ENCODE peak calls at places on chromosomes 2 and 18, in seven cellular contexts. G is GM23338, O is HCT116, J is GM23248, S is fibroblast of lung, I is Karpas-422, Q is neural progenitor cell. K is an unnamed sample. For H4K20me1, the result is how much of the 10 kb centered on the place peaks cover.

GRCh38 chr2:30074023-30074422 is 72.8 kb upstream of the YPEL5 start:
- DNase-seq in G (no peak), I (no peak), O (no peak), Q (no peak), J (peak), S (no peak), K (no peak)

GRCh38 chr2:240247868-240248820 is 107.7 kb upstream of the OTOS start:
- DNase-seq in J (no peak), I (no peak), Q (no peak), S (no peak), O (no peak), G (no peak), K (no peak)

GRCh38 chr18:3873698-3874495 is 423.9 kb downstream of the TGIF1 start:
- DNase-seq in J (peak), O (no peak), S (no peak), Q (peak), I (no peak), G (peak), K (no peak)

GRCh38 chr2:80437959-80438358 is 133.4 kb upstream of the LRRTM1 start:
- DNase-seq in I (no peak), S (no peak), O (no peak), G (peak), J (no peak), Q (no peak), K (no peak)

GRCh38 chr2:211611061-211611518 is 927.5 kb downstream of the ERBB4 start:
- DNase-seq in O (no peak), I (no peak), G (peak), S (no peak), J (peak), Q (no peak), K (no peak)

GRCh38 chr2:47087051-47087450 is 68.1 kb downstream of the STPG4 start:
- DNase-seq in I (no peak), Q (no peak), G (no peak), O (no peak), J (no peak), S (no peak), K (peak)

GRCh38 chr2:64820901-64821300 is 167.2 kb upstream of the SERTAD2 start:
- DNase-seq in S (no peak), G (no peak), J (no peak), I (no peak), O (no peak), Q (no peak), K (no peak)

GRCh38 chr2:241798081-241798630 is 10.8 kb upstream of the NEU4 start:
- DNase-seq in Q (no peak), S (no peak), I (no peak), O (no peak), J (no peak), G (no peak), K (peak)

GRCh38 chr2:1538663-1539062 is 125.4 kb downstream of the TPO start:
- DNase-seq in Q (peak), S (peak), I (peak), O (peak), G (peak), J (peak), K (peak)

GRCh38 chr2:217142649-217143266 is 282.9 kb upstream of the TNP1 start:
- DNase-seq in Q (peak), J (peak), G (peak), S (no peak), I (peak), O (peak), K (no peak)

DNA sequence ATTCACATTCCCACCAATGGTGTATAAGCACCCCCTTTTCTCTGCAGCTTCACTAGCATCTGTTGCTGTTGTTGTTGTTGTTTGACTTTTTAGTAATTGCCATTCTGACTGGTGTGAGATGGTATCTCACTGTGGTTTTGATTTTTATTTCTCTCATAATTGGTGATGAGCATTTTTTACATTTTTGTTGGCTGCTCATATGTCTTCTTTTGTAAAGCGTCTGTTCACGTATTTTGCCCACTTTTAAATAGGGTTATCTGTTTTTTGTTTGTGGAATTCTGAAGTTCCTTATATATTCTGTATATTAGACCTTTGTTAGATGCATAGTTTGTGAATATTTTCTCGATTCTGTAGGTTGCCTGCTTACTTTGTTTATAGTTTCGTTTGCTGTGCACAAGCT is 278.4 kb upstream of the TNP1 start:
- DNase-seq in I (no peak), Q (no peak), G (no peak), S (no peak), O (no peak), J (no peak), K (no peak)
- H3K4me3 ChIP-seq in I (no peak), Q (no peak), G (no peak), S (no peak), O (no peak), J (no peak), K (no peak)

GRCh38 chr18:8717011-8717770 is 11.8 kb downstream of the MTCL1 start:
- DNase-seq in O (no peak), S (no peak), I (no peak), J (no peak), G (peak), Q (peak), K (no peak)

GRCh38 chr18:8719192-8719591 is 13.8 kb downstream of the MTCL1 start:
- DNase-seq in J (no peak), O (no peak), Q (no peak), G (no peak), I (no peak), S (peak), K (no peak)

GRCh38 chr18:8720141-8720540 is 14.8 kb downstream of the MTCL1 start:
- DNase-seq in Q (no peak), O (no peak), I (no peak), S (no peak), G (no peak), J (no peak), K (no peak)

GRCh38 chr18:8721094-8721669 is 15.8 kb downstream of the MTCL1 start:
- DNase-seq in S (no peak), Q (no peak), I (no peak), J (no peak), G (peak), O (no peak), K (no peak)

DNA sequence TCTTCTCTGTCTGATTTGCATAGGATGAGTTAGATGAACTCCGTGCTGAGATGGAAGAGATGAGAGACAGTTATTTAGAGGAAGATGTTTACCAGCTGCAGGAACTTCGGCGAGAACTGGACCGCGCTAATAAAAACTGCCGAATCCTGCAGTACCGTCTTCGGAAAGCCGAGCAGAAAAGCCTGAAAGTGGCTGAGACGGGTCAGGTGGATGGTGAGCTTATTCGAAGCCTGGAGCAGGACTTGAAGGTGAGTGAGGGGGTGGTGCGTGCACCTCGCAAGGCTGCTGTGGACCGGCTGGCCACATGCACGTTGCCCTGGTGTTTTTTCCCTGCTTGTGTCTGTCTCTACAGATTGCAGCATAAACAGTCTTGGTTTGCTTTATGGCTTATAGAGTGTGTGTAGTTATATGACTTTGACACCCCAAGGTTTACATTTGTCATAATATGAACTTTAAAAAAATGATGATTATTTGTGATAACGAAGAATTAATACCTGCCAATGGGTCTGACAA is 13.1 kb downstream of the MTCL1 start:
- DNase-seq in Q (no peak), G (no peak), S (no peak), I (no peak), O (no peak), J (no peak), K (no peak)
- H4K20me1 ChIP-seq in Q (under half), G (under half), S (under half), I (under half), O (under half), J (under half), K (under half)

DNA sequence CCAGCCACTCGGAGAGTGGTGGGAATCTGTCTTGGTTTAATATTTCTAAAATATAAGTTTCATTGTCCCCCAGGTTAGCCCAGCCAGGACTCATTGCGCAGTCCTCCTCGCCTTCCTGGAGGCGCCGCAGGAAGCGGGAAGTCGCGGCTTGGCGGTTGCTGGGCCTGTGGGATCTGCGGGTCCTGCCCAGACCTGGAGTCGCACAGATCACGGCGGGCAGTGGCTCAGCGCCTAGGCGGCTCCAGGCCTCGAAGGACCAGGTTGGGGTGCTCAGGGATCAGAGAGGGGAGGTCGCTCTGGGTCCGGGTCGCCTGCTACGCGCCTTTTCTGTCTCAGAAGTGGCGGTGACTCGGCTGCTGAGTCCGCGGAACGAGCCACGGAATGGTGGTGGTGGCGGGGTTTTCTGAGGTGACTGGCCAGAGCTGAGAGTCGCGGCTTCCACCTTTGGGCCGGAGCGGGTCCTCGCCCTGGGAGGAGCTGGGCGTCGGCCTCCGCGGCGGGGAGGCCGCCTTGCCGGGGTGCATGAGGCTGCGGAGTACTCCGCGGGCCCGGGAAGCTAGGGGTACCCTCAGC is 2.7 kb downstream of the HOXD3 start:
- DNase-seq in S (peak), J (no peak), G (peak), I (no peak), Q (peak), O (no peak), K (peak)
- H3K4me2 ChIP-seq in S (no peak), J (no peak), G (peak), I (no peak), Q (no peak), O (no peak), K (peak)

GRCh38 chr18:32772580-32773186 is at the start of gene KLHL14:
- DNase-seq in J (no peak), O (no peak), Q (peak), G (no peak), S (no peak), I (peak), K (peak)
- H3K4me3 ChIP-seq in J (no peak), O (no peak), Q (peak), G (peak), S (no peak), I (peak), K (no peak)

K was measured in osteoblast.